ENCODE peak calls at places on chromosome 21, in nine cellular contexts. M, H, J, L, I, D, S, F and E are unnamed samples.

GRCh38 chr21:45421071-45421845 is 16.3 kb downstream of the COL18A1 start:
- DNase-seq in M (no peak), H (no peak), J (peak; percentile 14), L (peak; percentile 59), I (no peak), D (no peak), S (no peak), F (no peak), E (no peak)

GRCh38 chr21:45959779-45960390 is 21.7 kb upstream of the COL6A1 start:
- DNase-seq in M (no peak), H (no peak), J (no peak), L (no peak), I (no peak), D (no peak), S (no peak), F (no peak), E (no peak)

GRCh38 chr21:33478858-33479678 is 706 bp downstream of the TMEM50B start:
- DNase-seq in M (peak; percentile 43), H (no peak), J (peak; percentile 30), L (peak; percentile 34), I (peak; percentile 62), D (no peak), S (peak; percentile 26), F (peak; percentile 45), E (no peak)

GRCh38 chr21:40433575-40433974 is 413.4 kb downstream of the DSCAM start:
- DNase-seq in M (no peak), H (no peak), J (no peak), L (no peak), I (no peak), D (no peak), S (no peak), F (no peak), E (no peak)

GRCh38 chr21:46634966-46635323 is 529 bp upstream of the PRMT2 start:
- DNase-seq in M (no peak), H (no peak), J (peak; percentile 65), L (peak; percentile 66), I (peak; percentile 96), D (peak; percentile 41), S (no peak), F (no peak), E (no peak)

GRCh38 chr21:43731891-43732711 is 13.2 kb downstream of the PDXK start:
- DNase-seq in M (no peak), H (no peak), J (no peak), L (peak; percentile 52), I (no peak), D (no peak), S (no peak), F (no peak), E (no peak)

GRCh38 chr21:25735221-25735894 is 586 bp downstream of the GABPA start:
- DNase-seq in M (peak; percentile 78), H (peak; percentile 8), J (peak; percentile 94), L (peak; percentile 81), I (peak; percentile 90), D (peak; percentile 81), S (peak; percentile 71), F (peak; percentile 86), E (peak; percentile 29)

GRCh38 chr21:39834543-39834942 is 32.7 kb upstream of the PCP4 start:
- DNase-seq in M (no peak), H (no peak), J (no peak), L (no peak), I (no peak), D (no peak), S (no peak), F (no peak), E (no peak)

GRCh38 chr21:28687571-28687970 is 305.1 kb downstream of the LTN1 start:
- DNase-seq in M (no peak), H (no peak), J (no peak), L (peak; percentile 57), I (no peak), D (no peak), S (no peak), F (no peak), E (no peak)

GRCh38 chr21:46108827-46109226 is 10.9 kb downstream of the COL6A2 start:
- DNase-seq in M (no peak), H (no peak), J (no peak), L (no peak), I (no peak), D (no peak), S (peak; percentile 5), F (no peak), E (no peak)

GRCh38 chr21:9756677-9757076 is 764.7 kb upstream of the TPTE start:
- DNase-seq in M (no peak), H (no peak), J (no peak), L (no peak), I (no peak), D (no peak), S (no peak), F (no peak), E (no peak)

DNA sequence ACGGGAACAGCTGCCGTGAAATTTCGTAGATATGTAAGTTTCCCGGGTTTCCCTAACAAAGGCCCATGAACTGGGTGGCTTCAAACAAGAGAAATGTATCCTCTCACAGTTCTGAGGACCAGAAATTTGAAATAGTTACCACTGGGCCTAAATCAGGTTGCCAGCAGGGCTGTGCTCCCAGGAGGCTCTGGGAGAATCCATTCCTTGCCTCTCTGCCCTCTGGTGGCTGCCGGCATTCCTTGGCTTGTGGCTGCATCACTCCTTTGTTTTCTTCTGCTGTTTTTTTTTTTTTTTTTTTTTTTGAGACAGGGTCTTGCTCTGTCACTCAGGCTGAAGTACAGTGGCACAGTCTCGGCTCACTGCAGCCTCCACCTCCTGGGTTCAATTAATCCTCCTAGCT is 23.7 kb downstream of the UMODL1 start:
- DNase-seq in M (no peak), H (no peak), J (no peak), L (no peak), I (no peak), D (no peak), S (no peak), F (no peak), E (no peak)
- TF ChIP-seq CTCF in M (no peak), H (no peak), J (no peak), L (no peak), I (no peak), D (no peak), S (no peak), F (no peak), E (no peak)

DNA sequence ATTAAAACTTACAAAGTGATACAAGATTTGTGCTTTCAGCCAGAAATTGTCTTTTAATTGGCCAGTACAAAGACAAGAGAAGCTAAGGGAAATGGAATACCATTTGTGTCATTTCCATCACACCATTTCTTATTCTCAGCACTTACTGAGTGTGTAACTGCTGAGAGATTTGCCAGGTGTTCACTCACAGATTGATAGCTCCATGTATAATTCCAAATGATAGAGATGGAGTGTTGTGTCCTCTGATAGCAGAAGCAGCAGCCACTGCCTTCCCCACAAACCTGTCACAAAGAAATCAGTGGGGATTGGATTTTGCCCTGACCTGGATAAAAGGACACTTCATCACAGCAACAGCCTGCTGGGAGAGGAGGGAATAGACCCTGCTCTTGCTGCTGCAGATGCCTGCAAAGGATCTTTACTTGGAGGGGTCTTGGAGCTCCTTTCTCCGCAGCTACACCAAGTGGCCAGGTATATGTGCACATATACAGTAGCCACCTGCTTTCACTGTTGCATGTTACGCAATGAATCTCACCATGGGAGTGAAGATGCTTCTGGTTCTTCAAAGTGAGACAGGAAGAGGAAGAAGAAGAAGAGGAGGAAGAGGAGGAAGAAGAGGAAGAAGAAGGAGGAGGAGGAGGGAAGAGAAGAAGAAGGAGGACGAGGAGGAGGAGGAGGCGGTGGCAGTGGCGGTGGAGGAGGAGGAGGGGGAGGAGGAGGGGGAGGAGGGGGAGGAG is 78.7 kb upstream of the KCNJ15 start:
- DNase-seq in M (no peak), H (no peak), J (no peak), L (no peak), I (no peak), D (no peak), S (no peak), F (no peak), E (no peak)
- TF ChIP-seq CTCF in M (no peak), H (no peak), J (no peak), L (no peak), I (no peak), D (no peak), S (no peak), F (no peak), E (no peak)

DNA sequence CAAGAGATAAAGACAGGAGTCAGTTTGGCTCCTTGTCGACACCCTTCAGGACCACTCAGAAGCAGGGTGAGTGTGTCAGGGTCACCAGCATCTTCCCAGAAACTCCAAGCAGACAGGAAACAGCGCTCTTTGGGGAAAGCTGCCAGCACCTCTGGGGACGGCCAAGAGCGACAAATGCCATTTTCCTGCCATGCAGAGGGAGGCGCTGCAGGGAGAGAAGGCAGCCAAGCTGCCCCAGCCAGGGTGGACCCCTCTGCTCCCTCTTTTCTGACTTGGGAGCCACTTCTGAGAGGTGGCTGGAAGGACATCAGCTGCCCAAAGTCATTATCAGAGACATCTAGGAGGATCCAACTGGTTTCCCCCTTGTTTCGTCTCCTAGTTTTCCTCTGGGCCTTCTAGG is 29.0 kb downstream of the SIM2 start:
- DNase-seq in M (no peak), H (no peak), J (no peak), L (no peak), I (no peak), D (no peak), S (no peak), F (no peak), E (no peak)
- TF ChIP-seq CTCF in M (no peak), H (no peak), J (no peak), L (no peak), I (peak; percentile 7), D (no peak), S (no peak), F (no peak), E (peak; percentile 0)

DNA sequence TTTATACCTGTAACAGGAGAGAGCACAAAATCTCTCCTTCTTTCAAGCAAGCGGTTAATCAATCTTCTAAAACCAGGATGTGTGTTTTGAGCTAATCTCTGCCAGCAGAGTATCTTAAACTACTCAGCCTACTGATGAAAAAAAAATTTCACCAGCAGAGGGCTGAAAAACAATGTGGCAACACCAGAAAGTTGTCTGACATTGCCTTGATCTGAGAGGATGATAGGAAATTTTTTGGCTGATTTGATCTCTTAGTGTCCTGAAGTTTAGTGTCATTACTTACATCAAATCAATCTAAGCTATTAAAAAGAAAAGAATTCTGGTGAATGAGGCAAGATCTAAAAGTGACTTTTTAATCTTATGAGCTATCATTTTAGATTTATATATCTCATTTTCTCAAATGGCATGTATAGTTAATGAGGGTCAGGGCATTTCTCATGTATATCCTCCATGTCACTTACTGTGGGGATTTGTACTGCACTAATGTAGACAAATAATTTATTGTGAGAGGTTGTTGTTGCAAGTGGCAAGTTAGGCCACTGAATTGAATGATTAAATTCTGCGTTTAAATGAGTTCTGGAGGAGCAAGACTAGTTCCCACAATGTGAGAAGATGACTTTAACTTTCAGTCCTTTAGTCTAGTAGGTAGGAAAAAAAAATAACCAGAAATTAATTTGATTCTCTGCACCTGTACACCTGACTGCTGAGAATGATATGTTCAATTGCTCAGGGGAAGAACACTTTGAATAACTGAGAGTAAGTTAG is 10.8 kb downstream of the ADAMTS1 start:
- DNase-seq in M (no peak), H (no peak), J (no peak), L (no peak), I (no peak), D (no peak), S (no peak), F (no peak), E (no peak)
- TF ChIP-seq CTCF in M (peak; percentile 22), H (no peak), J (peak; percentile 34), L (no peak), I (no peak), D (no peak), S (peak; percentile 38), F (no peak), E (peak; percentile 0)

GRCh38 chr21:42337276-42337675 is 13.5 kb downstream of the TFF2 start:
- DNase-seq in M (no peak), H (no peak), J (no peak), L (no peak), I (no peak), D (no peak), S (no peak), F (no peak), E (no peak)
- TF ChIP-seq CTCF in M (no peak), H (no peak), J (no peak), L (no peak), I (no peak), D (no peak), S (no peak), F (no peak), E (no peak)